ENCODE peak calls at places on chromosomes 7 and 10, in eight cellular contexts. W is HAP-1; G is progenitor cell of endocrine pancreas; C is stimulated activated CD4-positive, alpha-beta T cell treated with anti-CD3 and anti-CD28 coated beads, Interleukin-15, amount 100 ng/mL, for 24 hours; L is T-helper 17 cell; T is colonic mucosa; N is cardiac muscle cell; R is NCI-H2171 treated with DMSO at 0.1 percent for 48 hours. Y is an unnamed sample.

GRCh38 chr7:44235582-44236332 is 35.0 kb downstream of the YKT6 start:
- DNase-seq in T (no peak), G (no peak), N (no peak), W (no peak), L (no peak), C (no peak), R (no peak), Y (no peak)

GRCh38 chr10:122490786-122491680 is 29.7 kb downstream of the HTRA1 start:
- DNase-seq in T (no peak), L (no peak), N (peak), W (no peak), C (peak), G (no peak), R (no peak), Y (no peak)

GRCh38 chr7:96143495-96144259 is 178.2 kb downstream of the SLC25A13 start:
- DNase-seq in C (no peak), N (no peak), G (no peak), T (no peak), L (no peak), R (no peak), W (peak), Y (no peak)

GRCh38 chr7:13117103-13117502 is 429.7 kb downstream of the ARL4A start:
- DNase-seq in R (no peak), T (no peak), W (no peak), L (no peak), G (no peak), C (no peak), N (peak), Y (no peak)

GRCh38 chr10:122085423-122085911 is 96.5 kb downstream of the TACC2 start:
- DNase-seq in T (no peak), N (no peak), L (no peak), R (no peak), G (no peak), C (no peak), W (no peak), Y (no peak)

GRCh38 chr10:22489975-22490374 is 144.7 kb downstream of the SPAG6 start:
- DNase-seq in C (no peak), W (no peak), G (no peak), L (no peak), N (no peak), R (no peak), T (no peak), Y (no peak)

GRCh38 chr10:131905603-131906268 is 4.9 kb downstream of the PPP2R2D start:
- DNase-seq in L (no peak), C (no peak), R (no peak), T (no peak), N (no peak), G (no peak), W (no peak), Y (no peak)

GRCh38 chr10:13803566-13804554 is 217.1 kb downstream of the PRPF18 start:
- DNase-seq in L (no peak), G (no peak), R (no peak), C (no peak), N (no peak), T (no peak), W (no peak), Y (no peak)

GRCh38 chr10:77004917-77005564 is 632.6 kb downstream of the KCNMA1 start:
- DNase-seq in T (peak), R (peak), L (no peak), G (peak), N (peak), C (no peak), W (peak), Y (no peak)

GRCh38 chr10:70494966-70495365 is 16.4 kb downstream of the PALD1 start:
- DNase-seq in N (no peak), G (no peak), L (no peak), R (no peak), W (no peak), T (no peak), C (peak), Y (no peak)

Y was measured in ecto neural progenitor cell.